ENCODE peak calls at places on chromosomes 6 and 20, in six cellular contexts. I is stimulated activated CD4-positive, alpha-beta T cell treated with anti-CD3 and anti-CD28 coated beads, Interleukin-2, amount 100 ng/mL, for 24 hours; C is GM03348; O is AG09309; K is bronchial epithelial cell; U is NCI-H446. G is an unnamed sample.

GRCh38 chr20:39547546-39548410 is 585.6 kb downstream of the DHX35 start:
- DNase-seq in I (no peak), C (no peak), O (no peak), K (no peak), U (no peak), G (no peak)

GRCh38 chr6:33729059-33729458 is 17.6 kb upstream of the UQCC2 start:
- DNase-seq in I (no peak), C (no peak), O (no peak), K (no peak), U (no peak), G (no peak)

GRCh38 chr6:131251593-131252204 is 116.4 kb downstream of the AKAP7 start:
- DNase-seq in I (no peak), C (peak; percentile 6), O (no peak), K (no peak), U (no peak), G (no peak)

GRCh38 chr6:45302832-45303231 is 25.3 kb upstream of the RUNX2 start:
- DNase-seq in I (no peak), C (no peak), O (no peak), K (no peak), U (no peak), G (no peak)

GRCh38 chr20:62876826-62877728 is 15.5 kb upstream of the TCFL5 start:
- DNase-seq in I (no peak), C (no peak), O (no peak), K (no peak), U (no peak), G (no peak)

GRCh38 chr6:108945686-108946158 is 97.5 kb downstream of the ARMC2 start:
- DNase-seq in I (no peak), C (peak; percentile 61), O (peak; percentile 18), K (no peak), U (peak; percentile 74), G (no peak)

GRCh38 chr6:169899481-169900145 is 148.2 kb downstream of the ERMARD start:
- DNase-seq in I (no peak), C (no peak), O (no peak), K (no peak), U (no peak), G (no peak)

GRCh38 chr6:110395221-110395620 is 20.2 kb downstream of the DDO start:
- DNase-seq in I (no peak), C (no peak), O (no peak), K (no peak), U (no peak), G (no peak)

GRCh38 chr6:152821525-152821924 is 70.9 kb downstream of the VIP start:
- DNase-seq in I (no peak), C (no peak), O (no peak), K (no peak), U (no peak), G (no peak)

GRCh38 chr6:156639023-156639728 is 138.0 kb upstream of the ARID1B start:
- DNase-seq in I (no peak), C (no peak), O (no peak), K (no peak), U (no peak), G (no peak)

GRCh38 chr6:140393665-140394064 is 1019.2 kb upstream of the CITED2 start:
- DNase-seq in I (no peak), C (no peak), O (no peak), K (peak; percentile 7), U (no peak), G (no peak)

GRCh38 chr6:31791324-31792089 is 4.0 kb downstream of the VARS1 start:
- DNase-seq in I (peak; percentile 55), C (peak; percentile 82), O (no peak), K (no peak), U (peak; percentile 49), G (peak; percentile 71)

GRCh38 chr6:147507162-147508072 is 1.1 kb upstream of the SAMD5 start:
- DNase-seq in I (no peak), C (peak; percentile 31), O (no peak), K (peak; percentile 6), U (no peak), G (no peak)

GRCh38 chr20:1313236-1313964 is 15.5 kb downstream of the SDCBP2 start:
- DNase-seq in I (peak; percentile 76), C (peak; percentile 92), O (no peak), K (peak; percentile 38), U (peak; percentile 28), G (peak; percentile 78)

GRCh38 chr6:152364846-152365245 is 272.3 kb downstream of the SYNE1 start:
- DNase-seq in I (no peak), C (no peak), O (no peak), K (no peak), U (no peak), G (no peak)

GRCh38 chr6:25010166-25010565 is 74.4 kb upstream of the RIPOR2 start:
- DNase-seq in I (no peak), C (no peak), O (no peak), K (no peak), U (no peak), G (no peak)

GRCh38 chr20:45405566-45406259 is 2.4 kb upstream of the DBNDD2 start:
- DNase-seq in I (no peak), C (peak; percentile 43), O (no peak), K (peak; percentile 52), U (no peak), G (peak; percentile 10)

GRCh38 chr6:29953001-29953436 is 10.7 kb downstream of the HLA-A start:
- DNase-seq in I (no peak), C (peak; percentile 35), O (peak; percentile 61), K (peak; percentile 97), U (no peak), G (no peak)

GRCh38 chr6:72132851-72133250 is 246.5 kb downstream of the RIMS1 start:
- DNase-seq in I (no peak), C (no peak), O (no peak), K (peak; percentile 70), U (no peak), G (no peak)

GRCh38 chr6:49978332-49979226 is 9.2 kb upstream of the DEFB113 start:
- DNase-seq in I (no peak), C (no peak), O (no peak), K (no peak), U (no peak), G (no peak)

GRCh38 chr20:54063998-54064676 is 6.3 kb downstream of the BCAS1 start:
- DNase-seq in I (no peak), C (no peak), O (no peak), K (no peak), U (no peak), G (no peak)

GRCh38 chr20:18223399-18223798 is 64.9 kb upstream of the ZNF133 start:
- DNase-seq in I (no peak), C (no peak), O (no peak), K (peak; percentile 47), U (no peak), G (no peak)

GRCh38 chr20:41094656-41095055 is 42.7 kb upstream of the PLCG1 start:
- DNase-seq in I (no peak), C (peak; percentile 20), O (no peak), K (no peak), U (no peak), G (no peak)

GRCh38 chr6:105174512-105174911 is 5.3 kb downstream of the POPDC3 start:
- DNase-seq in I (no peak), C (peak; percentile 28), O (peak; percentile 73), K (peak; percentile 82), U (no peak), G (no peak)